ENCODE peak calls at places on chromosomes 2 and 18, in four cellular contexts. N, C, H and V are unnamed samples.
A peak's percentile ranks its signal among the peaks of the same experiment; 100 is the strongest.

GRCh38 chr18:21820811-21821143 is 80.2 kb downstream of the MIB1 start:
- DNase-seq in C (no peak), H (no peak), N (no peak), V (no peak)

GRCh38 chr2:240239325-240239724 is 98.9 kb upstream of the OTOS start:
- DNase-seq in H (no peak), N (no peak), C (no peak), V (no peak)

GRCh38 chr2:99571609-99572344 is 82.0 kb upstream of the REV1 start:
- DNase-seq in H (no peak), N (no peak), C (no peak), V (no peak)

GRCh38 chr2:231687133-231687852 is 21.0 kb upstream of the PTMA start:
- DNase-seq in N (peak; percentile 83), H (peak; percentile 81), C (peak; percentile 93), V (peak; percentile 80)

GRCh38 chr18:28960146-28960545 is 783.2 kb upstream of the CDH2 start:
- DNase-seq in H (no peak), N (no peak), C (no peak), V (no peak)

GRCh38 chr2:239436669-239437325 is 36.0 kb upstream of the HDAC4 start:
- DNase-seq in N (no peak), C (no peak), H (no peak), V (no peak)

GRCh38 chr2:235554936-235555335 is 61.1 kb downstream of the AGAP1 start:
- DNase-seq in H (no peak), C (no peak), N (no peak), V (no peak)

GRCh38 chr2:20129320-20130274 is 78.2 kb upstream of the LAPTM4A start:
- DNase-seq in H (no peak), N (no peak), C (no peak), V (no peak)

GRCh38 chr2:216911886-216912285 is 52.0 kb upstream of the TNP1 start:
- DNase-seq in N (no peak), H (no peak), C (no peak), V (no peak)

GRCh38 chr2:232242316-232242715 is 136.2 kb upstream of the ALPP start:
- DNase-seq in H (no peak), N (no peak), C (no peak), V (no peak)

GRCh38 chr2:188381614-188382013 is 89.9 kb downstream of the GULP1 start:
- DNase-seq in N (no peak), H (no peak), C (no peak), V (peak; percentile 3)

GRCh38 chr2:33317369-33318015 is 159.0 kb upstream of the RASGRP3 start:
- DNase-seq in C (no peak), H (no peak), N (no peak), V (no peak)

GRCh38 chr2:157840568-157841156 is 35.5 kb downstream of the ACVR1 start:
- DNase-seq in C (no peak), H (peak; percentile 79), N (no peak), V (no peak)

GRCh38 chr2:145652992-145653545 is 1133.2 kb upstream of the ZEB2 start:
- DNase-seq in C (no peak), N (no peak), H (no peak), V (no peak)

GRCh38 chr2:1572638-1573037 is 159.4 kb downstream of the TPO start:
- DNase-seq in C (no peak), H (no peak), N (no peak), V (no peak)

GRCh38 chr2:46269545-46270273 is 27.5 kb upstream of the EPAS1 start:
- DNase-seq in H (no peak), N (no peak), C (no peak), V (no peak)

GRCh38 chr18:76824136-76824676 is 1.8 kb downstream of the ZNF236 start:
- DNase-seq in N (no peak), C (peak; percentile 43), H (no peak), V (no peak)

GRCh38 chr2:138373993-138374408 is 127.6 kb upstream of the SPOPL start:
- DNase-seq in C (no peak), H (peak; percentile 58), N (peak; percentile 12), V (peak; percentile 49)

GRCh38 chr2:3168230-3168891 is 209.3 kb downstream of the EIPR1 start:
- DNase-seq in H (no peak), C (no peak), N (no peak), V (no peak)

GRCh38 chr2:191691016-191691725 is 13.2 kb downstream of the NABP1 start:
- DNase-seq in N (peak; percentile 51), H (peak; percentile 81), C (no peak), V (peak; percentile 81)

GRCh38 chr2:74188018-74188601 is 9.4 kb upstream of the MOB1A start:
- DNase-seq in C (no peak), N (no peak), H (peak; percentile 33), V (no peak)

GRCh38 chr2:211033765-211034164 is 477.4 kb downstream of the CPS1 start:
- DNase-seq in C (no peak), H (peak; percentile 35), N (no peak), V (peak; percentile 0)

GRCh38 chr2:38581193-38582147 is 21.3 kb downstream of the HNRNPLL start:
- DNase-seq in N (peak; percentile 24), H (peak; percentile 80), C (no peak), V (no peak)

GRCh38 chr18:62521588-62521987 is 1.2 kb upstream of the ZCCHC2 start:
- DNase-seq in C (no peak), H (peak; percentile 56), N (no peak), V (no peak)

GRCh38 chr18:25425030-25425429 is 73.1 kb upstream of the ZNF521 start:
- DNase-seq in H (no peak), C (no peak), N (no peak), V (no peak)

GRCh38 chr2:74413001-74413698 is 8.3 kb downstream of the C2orf81 start:
- DNase-seq in H (peak; percentile 78), C (no peak), N (no peak), V (no peak)

GRCh38 chr18:43682196-43682595 is 404.9 kb upstream of the SYT4 start:
- DNase-seq in C (no peak), N (no peak), H (no peak), V (no peak)

GRCh38 chr18:43680096-43680495 is 402.8 kb upstream of the SYT4 start:
- DNase-seq in C (no peak), N (no peak), H (no peak), V (no peak)

DNA sequence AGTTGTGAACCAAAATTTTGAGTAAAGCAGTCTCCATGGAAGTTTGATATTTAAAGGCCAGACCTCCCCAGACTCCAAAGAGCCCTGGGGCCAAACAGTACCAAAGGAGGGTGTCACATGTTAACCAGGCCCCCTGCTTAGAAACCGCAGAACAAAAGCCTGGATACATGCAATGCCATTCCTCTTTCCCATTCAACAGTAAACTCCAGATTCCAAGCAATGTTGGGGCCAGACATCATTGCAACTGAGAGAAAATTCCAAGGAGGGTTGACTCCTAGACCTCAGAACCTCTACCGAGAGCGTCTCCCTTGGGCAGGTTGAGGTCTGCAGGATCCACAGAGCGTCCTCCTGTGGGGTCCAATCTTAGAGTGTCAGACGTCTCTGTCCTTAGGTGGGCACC is 404.4 kb upstream of the SYT4 start:
- DNase-seq in N (no peak), C (no peak), H (no peak), V (no peak)
- TF ChIP-seq RNF2 in N (no peak), C (no peak), H (no peak), V (no peak)

GRCh38 chr18:5872886-5873285 is 22.4 kb downstream of the TMEM200C start:
- DNase-seq in H (no peak), N (no peak), C (no peak), V (no peak)

GRCh38 chr18:5874336-5874735 is 21.0 kb downstream of the TMEM200C start:
- DNase-seq in H (no peak), N (no peak), C (no peak), V (no peak)

GRCh38 chr18:5865521-5865920 is 29.8 kb downstream of the TMEM200C start:
- DNase-seq in N (no peak), H (no peak), C (no peak), V (no peak)

DNA sequence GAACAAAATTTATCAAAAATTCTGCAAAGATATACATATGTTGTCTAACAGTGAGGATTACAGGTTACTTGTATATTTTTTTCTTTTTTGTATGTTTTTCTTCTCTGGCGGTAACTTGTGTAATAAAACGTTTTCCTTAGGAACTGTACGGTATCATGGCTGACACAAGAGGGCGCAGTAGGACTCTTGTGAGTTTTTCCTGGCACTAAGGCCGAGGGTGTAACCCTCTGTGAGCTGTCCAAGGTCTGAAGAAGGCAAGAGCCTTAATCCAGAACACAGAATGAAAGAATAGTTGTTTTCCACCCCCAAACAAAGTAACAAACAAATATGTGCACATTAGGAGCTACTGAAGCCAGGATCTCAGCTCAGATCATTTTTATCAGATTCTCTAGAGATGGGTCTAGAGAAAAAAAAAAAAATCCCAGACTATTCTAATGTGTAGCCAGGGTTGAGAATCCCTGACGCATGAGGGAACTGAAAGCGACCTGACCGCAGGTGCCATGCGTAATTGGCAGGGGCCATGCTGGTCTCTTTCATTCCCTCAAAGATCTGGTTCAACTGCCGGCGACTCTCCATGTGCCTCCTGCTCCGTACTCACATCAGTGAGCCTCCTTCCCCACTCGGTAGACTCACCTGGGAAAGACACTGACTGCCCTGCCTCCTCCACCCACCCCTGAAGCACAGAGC is 27.0 kb downstream of the TMEM200C start:
- DNase-seq in C (peak; percentile 76), N (peak; percentile 48), H (peak; percentile 83), V (peak; percentile 76)
- TF ChIP-seq RNF2 in C (no peak), N (no peak), H (no peak), V (no peak)

DNA sequence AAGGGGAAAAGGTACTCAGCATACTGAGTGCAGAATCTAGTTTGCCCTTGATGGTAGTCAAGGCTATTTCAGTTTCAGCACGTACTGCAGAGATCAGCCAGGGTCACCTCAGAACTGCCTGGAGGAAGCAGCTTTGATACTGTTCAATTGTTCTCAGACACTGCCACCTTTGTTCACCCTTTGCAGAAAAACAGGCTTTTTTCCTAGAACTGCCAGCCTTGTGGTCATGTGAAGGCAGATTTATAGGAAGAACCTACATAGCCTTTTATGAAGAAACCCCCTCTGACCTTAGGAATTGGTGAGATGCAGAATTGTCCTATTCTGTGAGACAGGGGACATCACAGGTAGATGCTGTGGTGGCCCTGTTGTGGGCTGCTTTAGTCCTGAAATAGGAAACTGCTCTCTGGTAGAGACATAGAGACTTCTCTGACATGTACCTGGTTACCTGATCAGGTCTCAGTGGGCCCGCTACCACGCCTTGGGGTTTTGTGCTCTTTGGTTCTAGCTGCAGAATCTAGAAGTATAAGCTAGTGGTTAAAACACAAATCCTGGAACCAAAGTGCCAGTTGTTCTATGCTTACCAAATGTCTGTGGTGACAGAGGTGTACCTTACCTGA is 206.6 kb downstream of the AGPS start:
- DNase-seq in N (no peak), C (no peak), H (peak; percentile 91), V (no peak)
- TF ChIP-seq RNF2 in N (no peak), C (no peak), H (no peak), V (no peak)

GRCh38 chr2:11456251-11456650 is 9.7 kb downstream of the E2F6 start:
- DNase-seq in H (no peak), N (no peak), C (no peak), V (no peak)

GRCh38 chr2:11457935-11458334 is 8.0 kb downstream of the E2F6 start:
- DNase-seq in N (no peak), C (no peak), H (no peak), V (no peak)

GRCh38 chr2:11454824-11455223 is 11.1 kb downstream of the E2F6 start:
- DNase-seq in H (no peak), N (no peak), C (no peak), V (no peak)

GRCh38 chr2:11458753-11459152 is 7.2 kb downstream of the E2F6 start:
- DNase-seq in C (no peak), H (no peak), N (no peak), V (no peak)

GRCh38 chr2:11459816-11460215 is 6.1 kb downstream of the E2F6 start:
- DNase-seq in H (no peak), C (no peak), N (no peak), V (no peak)
- TF ChIP-seq RNF2 in H (no peak), C (no peak), N (no peak), V (no peak)